ENCODE peak calls at places on chromosomes 7 and 10, in ten cellular contexts. C, S, D, W, E, A, Y, U, M and I are unnamed samples.

GRCh38 chr7:139958599-139959380 is 104.0 kb downstream of the PARP12 start:
- DNase-seq in C (no peak), S (no peak), D (no peak), W (no peak), E (no peak), A (peak; percentile 98), Y (no peak), U (no peak), M (no peak), I (no peak)

GRCh38 chr7:90216080-90216674 is 4.6 kb downstream of the STEAP2 start:
- DNase-seq in C (no peak), S (no peak), D (no peak), W (no peak), E (no peak), A (no peak), Y (no peak), U (no peak), M (no peak), I (no peak)

GRCh38 chr7:101428093-101428866 is 65.6 kb downstream of the COL26A1 start:
- DNase-seq in C (no peak), S (no peak), D (no peak), W (no peak), E (no peak), A (no peak), Y (no peak), U (no peak), M (no peak), I (no peak)

GRCh38 chr10:45375101-45375500 is 1.1 kb downstream of the ALOX5 start:
- DNase-seq in C (no peak), S (no peak), D (no peak), W (no peak), E (no peak), A (no peak), Y (no peak), U (no peak), M (no peak), I (no peak)

GRCh38 chr7:96236198-96237039 is 85.5 kb downstream of the SLC25A13 start:
- DNase-seq in C (no peak), S (peak; percentile 91), D (no peak), W (no peak), E (no peak), A (peak; percentile 95), Y (no peak), U (peak; percentile 18), M (peak; percentile 79), I (no peak)

GRCh38 chr7:5423844-5424688 is 432 bp upstream of the TNRC18 start:
- DNase-seq in C (peak; percentile 95), S (peak; percentile 100), D (peak; percentile 80), W (peak; percentile 98), E (peak; percentile 96), A (peak; percentile 99), Y (peak; percentile 95), U (peak; percentile 99), M (peak; percentile 94), I (peak; percentile 98)

GRCh38 chr7:159088016-159088865 is 56.4 kb downstream of the VIPR2 start:
- DNase-seq in C (peak; percentile 2), S (no peak), D (no peak), W (no peak), E (peak; percentile 4), A (no peak), Y (no peak), U (no peak), M (no peak), I (no peak)

GRCh38 chr7:102119213-102119651 is 167.4 kb upstream of the SH2B2 start:
- DNase-seq in C (no peak), S (no peak), D (no peak), W (no peak), E (no peak), A (peak; percentile 15), Y (peak; percentile 13), U (no peak), M (peak; percentile 43), I (no peak)

GRCh38 chr10:106185991-106186390 is 978.5 kb downstream of the SORCS1 start:
- DNase-seq in C (no peak), S (peak; percentile 56), D (no peak), W (no peak), E (no peak), A (peak; percentile 31), Y (no peak), U (no peak), M (no peak), I (no peak)

GRCh38 chr10:116098411-116099019 is 174.5 kb downstream of the GFRA1 start:
- DNase-seq in C (no peak), S (no peak), D (no peak), W (no peak), E (no peak), A (no peak), Y (no peak), U (no peak), M (no peak), I (no peak)

DNA sequence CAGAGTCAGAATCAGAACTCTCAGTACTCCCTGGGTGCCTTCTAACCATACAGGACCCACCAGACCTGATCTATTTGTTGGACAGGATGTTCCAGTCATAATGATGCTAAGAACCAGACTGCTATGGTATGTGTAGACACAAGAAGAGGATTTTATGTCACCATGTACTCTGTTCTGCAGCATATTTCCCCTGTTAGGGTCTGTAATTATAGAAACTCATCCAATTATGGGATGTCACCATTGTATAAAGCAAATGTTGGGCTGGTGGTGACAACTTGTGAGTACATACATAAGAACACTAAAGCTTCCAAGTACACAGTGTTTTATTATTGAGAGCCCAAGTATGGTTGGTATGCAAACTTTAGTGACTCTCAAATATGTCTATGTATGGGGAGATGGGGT is 67.1 kb upstream of the AGBL3 start:
- DNase-seq in C (no peak), S (peak; percentile 52), D (no peak), W (no peak), E (no peak), A (no peak), Y (no peak), U (no peak), M (no peak), I (no peak)
- TF ChIP-seq CTCF in C (no peak), S (no peak), D (no peak), W (no peak), E (no peak), A (no peak), Y (no peak), U (no peak), M (no peak), I (no peak)

DNA sequence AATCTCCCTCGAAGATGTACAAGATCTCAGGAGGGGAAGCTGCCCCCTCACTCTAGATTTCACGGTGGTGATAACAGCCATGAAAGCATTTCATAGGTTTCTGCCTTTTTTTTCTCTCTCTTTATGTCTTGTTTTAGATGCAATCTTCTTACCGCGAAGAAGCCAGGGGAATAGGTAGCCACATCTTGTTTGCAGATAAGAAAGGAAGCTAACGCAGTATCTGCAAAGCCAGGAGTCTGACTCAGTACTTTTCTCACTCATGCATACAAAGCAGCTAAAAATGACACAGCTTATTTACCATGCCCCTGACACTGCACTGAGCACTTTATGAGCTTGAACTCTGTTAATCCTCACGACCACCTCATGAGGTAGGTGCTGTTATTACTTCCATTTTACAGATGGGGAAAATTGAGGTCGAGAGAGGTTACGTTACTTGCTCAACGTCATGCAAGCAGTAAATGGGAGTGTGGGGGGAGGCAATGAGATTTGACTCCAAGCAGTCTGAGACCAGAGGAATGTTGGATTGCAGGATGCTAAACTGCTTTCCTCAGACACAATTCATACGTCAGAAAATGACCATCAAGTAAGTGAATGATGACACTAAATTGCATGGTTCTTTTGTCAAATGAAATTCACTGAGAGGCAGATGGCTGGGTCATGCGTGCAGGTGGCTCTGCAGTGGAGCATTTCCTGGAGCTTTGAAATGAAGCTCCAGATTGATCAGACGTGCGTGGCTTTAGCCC is 3.2 kb downstream of the MAP3K8 start:
- DNase-seq in C (no peak), S (peak; percentile 73), D (no peak), W (no peak), E (no peak), A (peak; percentile 75), Y (no peak), U (no peak), M (no peak), I (no peak)
- H3K4me3 ChIP-seq in C (no peak overlapping the region), S (peak overlapping the region; percentile 82), D (peak overlapping the region; percentile 94), W (no peak overlapping the region), E (no peak overlapping the region), A (no peak overlapping the region), Y (peak overlapping the region; percentile 93), U (no peak overlapping the region), M (peak overlapping the region; percentile 89), I (peak overlapping the region; percentile 22)

DNA sequence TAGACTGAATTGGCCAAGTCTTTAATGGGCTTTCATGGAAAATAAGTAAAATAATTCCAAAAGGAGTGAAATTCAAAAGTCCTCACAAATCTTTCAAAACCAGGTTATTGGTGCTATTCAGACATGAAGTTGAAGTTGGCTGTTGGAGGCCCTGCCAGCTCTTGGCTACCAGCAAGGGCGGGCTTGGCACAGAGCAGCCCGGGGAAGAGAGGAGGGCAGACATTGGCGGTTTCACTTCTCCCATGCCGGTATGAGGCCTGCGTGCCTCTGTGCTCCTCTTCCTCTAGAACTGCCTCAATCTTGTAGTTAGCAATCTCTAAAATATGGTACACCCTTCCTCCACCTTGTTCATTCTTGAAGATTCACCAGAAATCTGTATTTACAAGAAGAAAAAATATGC is 16.4 kb upstream of the NPS start:
- DNase-seq in C (no peak), S (no peak), D (no peak), W (no peak), E (no peak), A (no peak), Y (no peak), U (no peak), M (no peak), I (no peak)
- TF ChIP-seq CTCF in C (no peak), S (no peak), D (no peak), W (no peak), E (no peak), A (no peak), Y (no peak), U (no peak), M (no peak), I (no peak)

GRCh38 chr10:7667262-7668141 is 736 bp upstream of the ITIH5 start:
- DNase-seq in C (no peak), S (no peak), D (no peak), W (no peak), E (no peak), A (no peak), Y (peak; percentile 10), U (no peak), M (no peak), I (no peak)

GRCh38 chr10:7662522-7662921 is 4.2 kb downstream of the ITIH5 start:
- DNase-seq in C (no peak), S (no peak), D (no peak), W (no peak), E (no peak), A (no peak), Y (no peak), U (no peak), M (no peak), I (no peak)

GRCh38 chr10:7670157-7670556 is 3.4 kb upstream of the ITIH5 start:
- DNase-seq in C (no peak), S (no peak), D (no peak), W (no peak), E (no peak), A (no peak), Y (no peak), U (no peak), M (no peak), I (no peak)

GRCh38 chr10:7664707-7665106 is 2.1 kb downstream of the ITIH5 start:
- DNase-seq in C (no peak), S (no peak), D (no peak), W (no peak), E (no peak), A (no peak), Y (no peak), U (no peak), M (no peak), I (no peak)

GRCh38 chr10:7666253-7667023 is at the start of gene ITIH5:
- DNase-seq in C (no peak), S (no peak), D (no peak), W (no peak), E (no peak), A (no peak), Y (no peak), U (no peak), M (no peak), I (no peak)
- H3K4me3 ChIP-seq in C (peak within 1 kb of the TSS; percentile 86), S (no peak within 1 kb of the TSS), D (peak within 1 kb of the TSS; percentile 62), W (no peak within 1 kb of the TSS), E (no peak within 1 kb of the TSS), A (peak within 1 kb of the TSS; percentile 36), Y (peak within 1 kb of the TSS; percentile 78), U (no peak within 1 kb of the TSS), M (peak within 1 kb of the TSS; percentile 76), I (no peak within 1 kb of the TSS)